ENCODE peak calls at places on chromosomes 13 and 19, in seven cellular contexts. A is mesendoderm; L is tibial nerve; Y is effector memory CD4-positive, alpha-beta T cell; K is Peyer's patch; D is breast epithelium; B is pancreas. Z is an unnamed sample.

GRCh38 chr19:7497292-7497691 is 8.5 kb upstream of the PEX11G start:
- DNase-seq in Y (no peak), K (no peak), D (no peak), B (no peak), L (no peak), A (peak), Z (no peak)

GRCh38 chr13:108895220-108895704 is 265.9 kb downstream of the MYO16 start:
- DNase-seq in D (no peak), K (no peak), Y (no peak), A (peak), B (no peak), L (peak), Z (no peak)

GRCh38 chr19:10230155-10230903 is 802 bp downstream of the S1PR2 start:
- DNase-seq in L (peak), K (no peak), B (peak), Y (peak), A (peak), D (no peak), Z (peak)

GRCh38 chr13:32829676-32830091 is 186.5 kb upstream of the KL start:
- DNase-seq in D (no peak), L (no peak), A (peak), Y (no peak), B (no peak), K (no peak), Z (no peak)

GRCh38 chr13:34864650-34865049 is 77.4 kb upstream of the NBEA start:
- DNase-seq in A (no peak), B (no peak), L (no peak), D (no peak), K (no peak), Y (no peak), Z (no peak)

GRCh38 chr13:111253334-111253872 is 67.0 kb upstream of the TEX29 start:
- DNase-seq in B (no peak), L (no peak), K (no peak), Y (no peak), D (no peak), A (no peak), Z (no peak)

GRCh38 chr19:13398780-13399726 is 107.2 kb downstream of the CACNA1A start:
- DNase-seq in Y (no peak), L (no peak), D (no peak), A (no peak), B (no peak), K (no peak), Z (no peak)

GRCh38 chr19:15210323-15210774 is 9.6 kb upstream of the NOTCH3 start:
- DNase-seq in B (no peak), Y (no peak), K (no peak), D (no peak), L (peak), A (no peak), Z (peak)

GRCh38 chr19:7418575-7418974 is 69.8 kb downstream of the ARHGEF18 start:
- DNase-seq in L (no peak), D (no peak), K (no peak), A (no peak), B (no peak), Y (no peak), Z (no peak)

GRCh38 chr19:12996542-12997094 is 1.3 kb downstream of the NFIX start:
- DNase-seq in K (no peak), Y (no peak), L (peak), A (peak), B (peak), D (no peak), Z (no peak)

GRCh38 chr13:27926644-27927434 is 7.0 kb downstream of the PDX1 start:
- DNase-seq in L (no peak), D (no peak), Y (no peak), B (no peak), K (no peak), A (no peak), Z (no peak)

GRCh38 chr19:4014541-4015491 is 7.3 kb downstream of the PIAS4 start:
- DNase-seq in A (peak), Y (no peak), B (no peak), L (no peak), D (peak), K (peak), Z (peak)

GRCh38 chr19:45503909-45504308 is 3.4 kb upstream of the VASP start:
- DNase-seq in D (no peak), Y (no peak), L (no peak), K (no peak), B (no peak), A (no peak), Z (no peak)

GRCh38 chr19:5131866-5132561 is 163.1 kb downstream of the KDM4B start:
- DNase-seq in A (peak), D (no peak), Y (no peak), K (no peak), L (no peak), B (no peak), Z (no peak)

GRCh38 chr13:79631260-79631659 is 150.3 kb downstream of the NDFIP2 start:
- DNase-seq in L (no peak), B (no peak), K (no peak), D (no peak), A (peak), Y (no peak), Z (no peak)

GRCh38 chr13:95184317-95184716 is 116.9 kb downstream of the ABCC4 start:
- DNase-seq in D (no peak), L (no peak), B (no peak), A (no peak), Y (no peak), K (no peak), Z (no peak)

GRCh38 chr13:55577847-55578210 is 1562.9 kb upstream of the PRR20A start:
- DNase-seq in K (no peak), D (no peak), A (peak), B (no peak), L (no peak), Y (no peak), Z (no peak)

GRCh38 chr13:55572862-55573261 is 1567.9 kb upstream of the PRR20A start:
- DNase-seq in A (no peak), Y (no peak), D (no peak), B (no peak), K (no peak), L (no peak), Z (no peak)

GRCh38 chr13:55573565-55573964 is 1567.2 kb upstream of the PRR20A start:
- DNase-seq in K (no peak), A (no peak), L (no peak), D (no peak), Y (no peak), B (no peak), Z (no peak)

GRCh38 chr13:55576389-55576788 is 1564.3 kb upstream of the PRR20A start:
- DNase-seq in L (no peak), B (no peak), A (peak), D (no peak), K (no peak), Y (no peak), Z (no peak)

DNA sequence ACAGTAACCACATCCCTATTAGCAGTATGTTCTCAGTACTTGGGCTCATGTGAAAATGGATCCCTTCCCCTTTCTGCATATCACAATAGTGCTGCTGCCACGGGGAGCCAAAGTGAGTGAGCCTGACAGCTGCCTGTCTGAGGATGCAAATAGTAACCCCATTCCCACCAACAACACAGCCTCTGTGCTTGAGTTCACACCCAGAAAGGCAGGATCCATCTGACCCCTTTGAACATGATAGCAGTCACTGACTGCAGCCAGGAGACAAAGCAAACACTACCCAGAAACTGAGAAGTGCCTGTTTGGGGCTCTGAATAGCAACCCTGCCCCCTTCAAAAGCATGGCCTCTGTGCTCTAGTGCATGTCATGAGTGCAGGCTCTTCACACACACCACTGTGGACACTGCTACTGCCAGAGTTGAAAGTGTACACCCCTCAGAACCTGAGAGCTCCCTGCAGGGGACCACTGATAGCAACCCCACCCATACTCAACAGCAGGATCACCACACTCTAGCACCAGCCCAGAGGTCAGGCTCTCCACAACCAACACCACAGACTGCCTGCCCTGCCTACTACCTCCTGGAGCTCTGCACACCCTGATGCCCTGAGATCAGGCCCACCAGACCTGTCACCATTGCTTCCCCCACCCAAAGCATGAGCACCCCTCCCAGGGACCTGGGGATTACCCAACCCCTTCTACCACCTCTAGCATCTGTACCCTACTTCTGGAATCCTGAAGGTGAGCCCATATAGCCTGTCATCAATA is 1563.5 kb upstream of the PRR20A start:
- DNase-seq in A (peak), K (no peak), Y (no peak), D (no peak), B (no peak), L (no peak), Z (no peak)
- H3K27ac ChIP-seq in A (peak), K (no peak), Y (no peak), D (no peak), B (no peak), L (no peak), Z (no peak)

DNA sequence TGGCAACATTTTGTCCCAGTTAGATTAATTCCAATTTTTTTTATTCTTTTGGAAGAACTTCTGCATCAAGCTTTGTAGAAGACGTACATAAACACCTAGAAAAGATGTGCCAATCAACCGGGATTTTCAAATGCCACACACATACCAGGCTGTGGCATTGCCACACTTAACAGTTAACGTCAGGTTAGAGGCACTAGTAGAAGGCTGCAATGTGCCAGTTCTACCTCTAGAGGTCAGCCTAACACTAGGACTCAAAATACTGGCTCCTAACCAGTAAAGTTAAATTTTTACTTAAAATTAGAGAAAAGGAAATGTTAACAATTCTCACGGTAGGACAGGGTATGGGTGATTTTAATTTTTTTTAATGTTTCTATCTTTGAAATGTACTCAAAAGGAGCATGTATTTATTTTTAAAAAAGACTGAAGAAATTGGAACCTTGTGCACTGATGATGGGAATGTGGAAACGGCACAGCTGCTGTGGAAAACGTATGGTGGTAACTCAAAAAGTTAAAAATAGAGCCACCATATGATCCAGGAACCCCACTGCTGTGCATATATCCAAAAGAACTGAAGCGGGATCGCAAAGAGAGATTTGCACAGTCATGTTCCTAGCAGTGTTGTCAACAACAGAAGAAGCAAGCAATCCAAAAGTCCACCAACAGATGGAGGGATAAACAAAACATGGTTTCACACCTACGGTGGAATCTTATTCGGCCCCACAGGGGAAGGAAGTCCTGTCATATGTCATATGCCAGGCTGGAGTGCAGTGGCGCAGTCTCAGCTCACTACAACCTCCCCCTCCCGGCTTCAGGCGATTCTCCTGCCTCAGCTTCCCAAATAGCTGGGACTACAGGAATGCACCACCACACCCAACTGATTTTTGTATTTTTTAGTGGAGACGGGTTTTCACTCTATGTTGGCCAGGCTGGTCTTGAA is 30.3 kb downstream of the CRYL1 start:
- DNase-seq in L (peak), Y (peak), A (peak), B (peak), D (no peak), K (no peak), Z (no peak)
- H3K4me3 ChIP-seq in L (no peak), Y (no peak), A (no peak), B (no peak), D (peak), K (no peak), Z (peak)

GRCh38 chr13:67299072-67299635 is 69.0 kb upstream of the PCDH9 start:
- DNase-seq in D (no peak), Y (no peak), A (no peak), B (no peak), K (no peak), L (no peak), Z (no peak)
- H3K27ac ChIP-seq in D (no peak), Y (no peak), A (no peak), B (no peak), K (no peak), L (no peak), Z (no peak)

GRCh38 chr19:2164020-2164988 is 571 bp downstream of the DOT1L start:
- DNase-seq in L (peak), D (no peak), B (no peak), Y (no peak), A (peak), K (no peak), Z (no peak)
- H3K4me3 ChIP-seq in L (peak), D (peak), B (peak), Y (peak), A (peak), K (peak), Z (peak)

GRCh38 chr19:35117017-35117570 is 1.5 kb downstream of the FXYD3 start:
- DNase-seq in B (no peak), K (no peak), Y (no peak), D (no peak), A (no peak), L (no peak), Z (no peak)

GRCh38 chr19:35115538-35115951 is at the start of gene FXYD3:
- DNase-seq in Y (no peak), K (peak), L (no peak), B (no peak), A (no peak), D (no peak), Z (no peak)

GRCh38 chr19:35117791-35118190 is 2.2 kb downstream of the FXYD3 start:
- DNase-seq in A (no peak), L (no peak), K (no peak), B (no peak), D (no peak), Y (no peak), Z (no peak)

GRCh38 chr19:35114656-35115537 is 726 bp upstream of the FXYD3 start:
- DNase-seq in Y (peak), D (peak), K (peak), L (peak), B (no peak), A (peak), Z (peak)

DNA sequence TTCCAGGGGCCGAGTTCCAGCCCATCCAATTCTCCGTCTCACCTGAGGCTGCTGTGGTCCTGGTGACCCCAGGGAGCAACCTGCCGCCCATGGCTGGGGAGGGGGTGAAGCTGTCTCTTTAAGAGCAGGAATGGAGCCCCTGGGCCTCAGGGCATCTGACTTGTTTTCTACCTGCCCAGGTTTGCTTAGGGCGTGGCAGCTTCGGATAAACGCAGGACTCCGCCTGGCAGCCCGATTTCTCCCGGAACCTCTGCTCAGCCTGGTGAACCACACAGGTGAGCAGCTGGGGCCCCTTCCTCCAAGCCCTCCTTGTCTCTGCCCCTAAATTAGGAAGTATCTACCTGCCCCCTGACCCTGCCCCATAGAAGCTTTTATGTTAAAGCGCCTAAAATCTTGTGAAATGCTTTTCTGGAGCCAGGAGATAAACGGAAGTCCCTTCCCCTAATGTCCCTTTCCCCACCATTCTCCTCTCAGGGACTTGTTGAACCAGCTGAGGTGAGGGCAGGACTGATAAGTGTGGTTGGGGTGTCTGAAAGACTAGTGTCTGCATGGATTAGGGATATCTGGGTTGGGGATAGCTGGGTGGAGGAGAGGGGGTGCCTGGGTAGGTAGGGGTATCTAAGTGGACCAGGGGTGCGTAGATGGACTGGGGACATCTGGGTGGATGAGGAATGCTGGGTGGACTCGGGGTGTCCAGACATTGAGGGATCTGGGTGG is 620 bp downstream of the FXYD3 start:
- DNase-seq in D (peak), Y (no peak), L (no peak), B (peak), K (peak), A (no peak), Z (no peak)
- H3K27ac ChIP-seq in D (peak), Y (no peak), L (peak), B (peak), K (peak), A (no peak), Z (peak)

GRCh38 chr19:789473-790052 is 7.7 kb upstream of the PTBP1 start:
- DNase-seq in Y (no peak), L (no peak), A (peak), D (no peak), K (no peak), B (no peak), Z (no peak)

GRCh38 chr19:790971-791604 is 6.2 kb upstream of the PTBP1 start:
- DNase-seq in Y (no peak), L (no peak), K (no peak), A (no peak), D (no peak), B (no peak), Z (no peak)

GRCh38 chr19:787551-787950 is 9.7 kb upstream of the PTBP1 start:
- DNase-seq in K (peak), Y (no peak), A (no peak), B (no peak), L (no peak), D (no peak), Z (no peak)

GRCh38 chr19:791605-792360 is 5.5 kb upstream of the PTBP1 start:
- DNase-seq in B (peak), Y (no peak), K (no peak), D (no peak), A (no peak), L (no peak), Z (no peak)

DNA sequence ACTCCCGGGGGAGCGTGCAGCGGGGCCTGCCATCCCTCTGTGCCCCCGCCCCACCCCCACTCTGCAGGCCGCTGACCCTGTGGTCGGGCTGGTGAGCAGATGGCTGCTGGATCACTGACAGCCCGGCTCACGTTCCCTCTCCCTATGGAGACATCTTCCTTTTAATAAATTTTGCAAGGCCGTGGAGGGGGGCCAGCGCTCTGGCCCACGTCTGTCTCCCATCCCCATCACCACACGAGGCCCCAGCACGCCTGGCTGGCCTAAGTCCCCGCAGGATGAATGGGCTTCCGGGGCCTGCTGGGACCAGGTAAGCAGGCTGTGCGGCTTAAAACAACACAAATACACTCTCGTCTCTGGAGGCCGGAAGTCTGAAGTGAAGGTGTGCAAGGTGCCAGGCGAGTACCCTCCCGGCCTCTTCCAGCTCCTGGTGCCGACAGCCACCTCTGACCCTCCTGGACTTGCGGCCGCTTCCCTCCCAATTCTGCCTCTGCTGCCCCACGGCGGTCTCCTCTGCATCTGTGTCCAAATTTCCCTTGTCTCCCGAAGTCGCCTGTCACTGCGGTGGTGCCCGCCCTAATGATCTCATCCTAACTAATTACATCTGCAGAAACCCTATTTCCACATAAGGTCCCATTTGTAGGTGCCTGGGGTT is 8.3 kb upstream of the PTBP1 start:
- DNase-seq in A (peak), Y (no peak), K (no peak), D (no peak), L (no peak), B (no peak), Z (no peak)
- H3K4me3 ChIP-seq in A (no peak), Y (no peak), K (no peak), D (peak), L (no peak), B (no peak), Z (no peak)

Z was measured in upper lobe of right lung.